ENCODE peak calls at places on chromosome 17, in five cellular contexts. F is stimulated activated CD4-positive, alpha-beta T cell treated with anti-CD3 and anti-CD28 coated beads, TNF-alpha, amount 100 ng/mL, for 24 hours; K is SJCRH30; O is adrenal gland; S is stomach. M is an unnamed sample.

GRCh38 chr17:40433551-40434384 is 9.5 kb upstream of the IGFBP4 start:
- DNase-seq in F (no peak), K (peak; percentile 40), O (peak; percentile 23), S (no peak), M (no peak)

GRCh38 chr17:7763919-7764318 is 46.4 kb downstream of the DNAH2 start:
- DNase-seq in F (no peak), K (no peak), O (no peak), S (no peak), M (no peak)

GRCh38 chr17:5809056-5809455 is 224.7 kb upstream of the NLRP1 start:
- DNase-seq in F (no peak), K (no peak), O (no peak), S (no peak), M (no peak)

GRCh38 chr17:34241062-34241461 is 14.0 kb upstream of the CCL2 start:
- DNase-seq in F (no peak), K (peak; percentile 77), O (peak; percentile 69), S (peak; percentile 29), M (no peak)

GRCh38 chr17:65959630-65960029 is 232.3 kb downstream of the CEP112 start:
- DNase-seq in F (no peak), K (no peak), O (no peak), S (no peak), M (no peak)

GRCh38 chr17:80838381-80839345 is 153.0 kb upstream of the CHMP6 start:
- DNase-seq in F (no peak), K (no peak), O (no peak), S (no peak), M (no peak)

GRCh38 chr17:67469208-67469980 is 92.3 kb downstream of the PITPNC1 start:
- DNase-seq in F (no peak), K (peak; percentile 70), O (no peak), S (no peak), M (no peak)

GRCh38 chr17:7992924-7993323 is 9.5 kb upstream of the GUCY2D start:
- DNase-seq in F (no peak), K (no peak), O (no peak), S (no peak), M (no peak)

GRCh38 chr17:51224615-51225262 is 35.1 kb downstream of the MBTD1 start:
- DNase-seq in F (no peak), K (no peak), O (no peak), S (no peak), M (no peak)

GRCh38 chr17:6574689-6575595 is 18.6 kb upstream of the PITPNM3 start:
- DNase-seq in F (no peak), K (peak; percentile 38), O (peak; percentile 50), S (peak; percentile 33), M (no peak)

GRCh38 chr17:50834786-50835562 is 412 bp upstream of the WFIKKN2 start:
- DNase-seq in F (no peak), K (peak; percentile 63), O (peak; percentile 57), S (no peak), M (no peak)

M was measured in H4.